ENCODE peak calls at places on chromosomes 2 and 18, in five cellular contexts. One of them, this sample, is unnamed.

GRCh38 chr2:37560863-37561614 is 110.4 kb downstream of the CDC42EP3 start:
- DNase-seq in stimulated activated CD8-positive, alpha-beta memory T cell treated with anti-CD3 and anti-CD28 coated beads, Interleukin-15, amount 100 ng/mL, for 24 hours: no peak
- DNase-seq in NCI-H510A: no peak
- DNase-seq in upper lobe of right lung: no peak
- DNase-seq in IMR-90: no peak
- DNase-seq in this sample: no peak

GRCh38 chr2:229431331-229431954 is 160.4 kb upstream of the PID1 start:
- DNase-seq in stimulated activated CD8-positive, alpha-beta memory T cell treated with anti-CD3 and anti-CD28 coated beads, Interleukin-15, amount 100 ng/mL, for 24 hours: no peak
- DNase-seq in NCI-H510A: no peak
- DNase-seq in upper lobe of right lung: no peak
- DNase-seq in IMR-90: peak
- DNase-seq in this sample: no peak

GRCh38 chr2:27509326-27509725 is 12.7 kb downstream of the GCKR start:
- DNase-seq in stimulated activated CD8-positive, alpha-beta memory T cell treated with anti-CD3 and anti-CD28 coated beads, Interleukin-15, amount 100 ng/mL, for 24 hours: no peak
- DNase-seq in NCI-H510A: peak
- DNase-seq in upper lobe of right lung: no peak
- DNase-seq in IMR-90: peak
- DNase-seq in this sample: peak

GRCh38 chr2:85164145-85164559 is 31.0 kb downstream of the TCF7L1 start:
- DNase-seq in stimulated activated CD8-positive, alpha-beta memory T cell treated with anti-CD3 and anti-CD28 coated beads, Interleukin-15, amount 100 ng/mL, for 24 hours: no peak
- DNase-seq in NCI-H510A: no peak
- DNase-seq in upper lobe of right lung: no peak
- DNase-seq in IMR-90: no peak
- DNase-seq in this sample: no peak

GRCh38 chr2:109009920-109010610 is 21.0 kb upstream of the EDAR start:
- DNase-seq in stimulated activated CD8-positive, alpha-beta memory T cell treated with anti-CD3 and anti-CD28 coated beads, Interleukin-15, amount 100 ng/mL, for 24 hours: no peak
- DNase-seq in NCI-H510A: no peak
- DNase-seq in upper lobe of right lung: no peak
- DNase-seq in IMR-90: peak
- DNase-seq in this sample: no peak

GRCh38 chr2:86019121-86019520 is 86.6 kb downstream of the POLR1A start:
- DNase-seq in stimulated activated CD8-positive, alpha-beta memory T cell treated with anti-CD3 and anti-CD28 coated beads, Interleukin-15, amount 100 ng/mL, for 24 hours: no peak
- DNase-seq in NCI-H510A: no peak
- DNase-seq in upper lobe of right lung: no peak
- DNase-seq in IMR-90: no peak
- DNase-seq in this sample: no peak

GRCh38 chr2:127572841-127573240 is 37.4 kb downstream of the MYO7B start:
- DNase-seq in stimulated activated CD8-positive, alpha-beta memory T cell treated with anti-CD3 and anti-CD28 coated beads, Interleukin-15, amount 100 ng/mL, for 24 hours: no peak
- DNase-seq in NCI-H510A: no peak
- DNase-seq in upper lobe of right lung: no peak
- DNase-seq in IMR-90: no peak
- DNase-seq in this sample: no peak

GRCh38 chr2:70412294-70413075 is 110.6 kb upstream of the FAM136A start:
- DNase-seq in stimulated activated CD8-positive, alpha-beta memory T cell treated with anti-CD3 and anti-CD28 coated beads, Interleukin-15, amount 100 ng/mL, for 24 hours: no peak
- DNase-seq in NCI-H510A: no peak
- DNase-seq in upper lobe of right lung: no peak
- DNase-seq in IMR-90: peak
- DNase-seq in this sample: no peak

GRCh38 chr2:190352668-190353536 is 9.5 kb downstream of the INPP1 start:
- DNase-seq in stimulated activated CD8-positive, alpha-beta memory T cell treated with anti-CD3 and anti-CD28 coated beads, Interleukin-15, amount 100 ng/mL, for 24 hours: no peak
- DNase-seq in NCI-H510A: peak
- DNase-seq in upper lobe of right lung: no peak
- DNase-seq in IMR-90: no peak
- DNase-seq in this sample: no peak

GRCh38 chr2:43201497-43201896 is 24.9 kb downstream of the ZFP36L2 start:
- DNase-seq in stimulated activated CD8-positive, alpha-beta memory T cell treated with anti-CD3 and anti-CD28 coated beads, Interleukin-15, amount 100 ng/mL, for 24 hours: no peak
- DNase-seq in NCI-H510A: no peak
- DNase-seq in upper lobe of right lung: no peak
- DNase-seq in IMR-90: no peak
- DNase-seq in this sample: no peak

GRCh38 chr18:48705043-48705442 is 166.2 kb downstream of the CTIF start:
- DNase-seq in stimulated activated CD8-positive, alpha-beta memory T cell treated with anti-CD3 and anti-CD28 coated beads, Interleukin-15, amount 100 ng/mL, for 24 hours: no peak
- DNase-seq in NCI-H510A: no peak
- DNase-seq in upper lobe of right lung: no peak
- DNase-seq in IMR-90: no peak
- DNase-seq in this sample: no peak

GRCh38 chr2:176536739-176537138 is 267.5 kb downstream of the MTX2 start:
- DNase-seq in stimulated activated CD8-positive, alpha-beta memory T cell treated with anti-CD3 and anti-CD28 coated beads, Interleukin-15, amount 100 ng/mL, for 24 hours: no peak
- DNase-seq in NCI-H510A: no peak
- DNase-seq in upper lobe of right lung: no peak
- DNase-seq in IMR-90: no peak
- DNase-seq in this sample: no peak

GRCh38 chr2:233350708-233351107 is 3.6 kb upstream of the DGKD start:
- DNase-seq in stimulated activated CD8-positive, alpha-beta memory T cell treated with anti-CD3 and anti-CD28 coated beads, Interleukin-15, amount 100 ng/mL, for 24 hours: no peak
- DNase-seq in NCI-H510A: peak
- DNase-seq in upper lobe of right lung: peak
- DNase-seq in IMR-90: peak
- DNase-seq in this sample: no peak

GRCh38 chr2:232485333-232485756 is 2.3 kb downstream of the ECEL1 start:
- DNase-seq in stimulated activated CD8-positive, alpha-beta memory T cell treated with anti-CD3 and anti-CD28 coated beads, Interleukin-15, amount 100 ng/mL, for 24 hours: no peak
- DNase-seq in NCI-H510A: no peak
- DNase-seq in upper lobe of right lung: peak
- DNase-seq in IMR-90: no peak
- DNase-seq in this sample: no peak

GRCh38 chr2:45258251-45258775 is 249.1 kb upstream of the SIX2 start:
- DNase-seq in stimulated activated CD8-positive, alpha-beta memory T cell treated with anti-CD3 and anti-CD28 coated beads, Interleukin-15, amount 100 ng/mL, for 24 hours: no peak
- DNase-seq in NCI-H510A: no peak
- DNase-seq in upper lobe of right lung: no peak
- DNase-seq in IMR-90: no peak
- DNase-seq in this sample: no peak

GRCh38 chr2:174730530-174731018 is 33.7 kb downstream of the CHRNA1 start:
- DNase-seq in stimulated activated CD8-positive, alpha-beta memory T cell treated with anti-CD3 and anti-CD28 coated beads, Interleukin-15, amount 100 ng/mL, for 24 hours: no peak
- DNase-seq in NCI-H510A: no peak
- DNase-seq in upper lobe of right lung: no peak
- DNase-seq in IMR-90: no peak
- DNase-seq in this sample: no peak

GRCh38 chr2:16218651-16219050 is 278.3 kb downstream of the MYCN start:
- DNase-seq in stimulated activated CD8-positive, alpha-beta memory T cell treated with anti-CD3 and anti-CD28 coated beads, Interleukin-15, amount 100 ng/mL, for 24 hours: no peak
- DNase-seq in NCI-H510A: no peak
- DNase-seq in upper lobe of right lung: peak
- DNase-seq in IMR-90: no peak
- DNase-seq in this sample: no peak

GRCh38 chr2:96163768-96164429 is 18.7 kb upstream of the DUSP2 start:
- DNase-seq in stimulated activated CD8-positive, alpha-beta memory T cell treated with anti-CD3 and anti-CD28 coated beads, Interleukin-15, amount 100 ng/mL, for 24 hours: no peak
- DNase-seq in NCI-H510A: no peak
- DNase-seq in upper lobe of right lung: no peak
- DNase-seq in IMR-90: no peak
- DNase-seq in this sample: no peak

GRCh38 chr2:147937744-147938349 is 82.7 kb downstream of the ORC4 start:
- DNase-seq in stimulated activated CD8-positive, alpha-beta memory T cell treated with anti-CD3 and anti-CD28 coated beads, Interleukin-15, amount 100 ng/mL, for 24 hours: no peak
- DNase-seq in NCI-H510A: no peak
- DNase-seq in upper lobe of right lung: no peak
- DNase-seq in IMR-90: peak
- DNase-seq in this sample: no peak

GRCh38 chr2:70852824-70853223 is 17.2 kb upstream of the CD207 start:
- DNase-seq in stimulated activated CD8-positive, alpha-beta memory T cell treated with anti-CD3 and anti-CD28 coated beads, Interleukin-15, amount 100 ng/mL, for 24 hours: no peak
- DNase-seq in NCI-H510A: no peak
- DNase-seq in upper lobe of right lung: no peak
- DNase-seq in IMR-90: no peak
- DNase-seq in this sample: no peak

GRCh38 chr2:169768262-169768995 is 30.2 kb upstream of the SSB start:
- DNase-seq in stimulated activated CD8-positive, alpha-beta memory T cell treated with anti-CD3 and anti-CD28 coated beads, Interleukin-15, amount 100 ng/mL, for 24 hours: no peak
- DNase-seq in NCI-H510A: no peak
- DNase-seq in upper lobe of right lung: peak
- DNase-seq in IMR-90: no peak
- DNase-seq in this sample: no peak

GRCh38 chr2:196473617-196474016 is 165.9 kb upstream of the CCDC150 start:
- DNase-seq in stimulated activated CD8-positive, alpha-beta memory T cell treated with anti-CD3 and anti-CD28 coated beads, Interleukin-15, amount 100 ng/mL, for 24 hours: no peak
- DNase-seq in NCI-H510A: no peak
- DNase-seq in upper lobe of right lung: no peak
- DNase-seq in IMR-90: no peak
- DNase-seq in this sample: no peak

GRCh38 chr18:48950536-48951447 is at the start of gene SMAD7:
- DNase-seq in stimulated activated CD8-positive, alpha-beta memory T cell treated with anti-CD3 and anti-CD28 coated beads, Interleukin-15, amount 100 ng/mL, for 24 hours: no peak
- DNase-seq in NCI-H510A: no peak
- DNase-seq in upper lobe of right lung: peak
- DNase-seq in IMR-90: no peak
- DNase-seq in this sample: no peak

GRCh38 chr18:57579928-57580327 is 6.6 kb downstream of the FECH start:
- DNase-seq in stimulated activated CD8-positive, alpha-beta memory T cell treated with anti-CD3 and anti-CD28 coated beads, Interleukin-15, amount 100 ng/mL, for 24 hours: no peak
- DNase-seq in NCI-H510A: no peak
- DNase-seq in upper lobe of right lung: no peak
- DNase-seq in IMR-90: no peak
- DNase-seq in this sample: no peak

GRCh38 chr2:199950396-199950795 is 4.9 kb downstream of the TYW5 start:
- DNase-seq in stimulated activated CD8-positive, alpha-beta memory T cell treated with anti-CD3 and anti-CD28 coated beads, Interleukin-15, amount 100 ng/mL, for 24 hours: no peak
- DNase-seq in NCI-H510A: no peak
- DNase-seq in upper lobe of right lung: no peak
- DNase-seq in IMR-90: no peak
- DNase-seq in this sample: no peak

GRCh38 chr2:8628179-8628869 is 53.5 kb upstream of the ID2 start:
- DNase-seq in stimulated activated CD8-positive, alpha-beta memory T cell treated with anti-CD3 and anti-CD28 coated beads, Interleukin-15, amount 100 ng/mL, for 24 hours: no peak
- DNase-seq in NCI-H510A: no peak
- DNase-seq in upper lobe of right lung: no peak
- DNase-seq in IMR-90: peak
- DNase-seq in this sample: no peak

GRCh38 chr18:49510393-49511115 is 23.5 kb upstream of the C18orf32 start:
- DNase-seq in stimulated activated CD8-positive, alpha-beta memory T cell treated with anti-CD3 and anti-CD28 coated beads, Interleukin-15, amount 100 ng/mL, for 24 hours: peak
- DNase-seq in NCI-H510A: peak
- DNase-seq in upper lobe of right lung: no peak
- DNase-seq in IMR-90: peak
- DNase-seq in this sample: peak

GRCh38 chr2:28102455-28102874 is 211.9 kb downstream of the BABAM2 start:
- DNase-seq in stimulated activated CD8-positive, alpha-beta memory T cell treated with anti-CD3 and anti-CD28 coated beads, Interleukin-15, amount 100 ng/mL, for 24 hours: no peak
- DNase-seq in NCI-H510A: no peak
- DNase-seq in upper lobe of right lung: no peak
- DNase-seq in IMR-90: peak
- DNase-seq in this sample: no peak

GRCh38 chr18:50816767-50817166 is 3.0 kb downstream of the MRO start:
- DNase-seq in stimulated activated CD8-positive, alpha-beta memory T cell treated with anti-CD3 and anti-CD28 coated beads, Interleukin-15, amount 100 ng/mL, for 24 hours: no peak
- DNase-seq in NCI-H510A: no peak
- DNase-seq in upper lobe of right lung: no peak
- DNase-seq in IMR-90: no peak
- DNase-seq in this sample: no peak

GRCh38 chr2:191845876-191846786 is 757 bp downstream of the CAVIN2 start:
- DNase-seq in stimulated activated CD8-positive, alpha-beta memory T cell treated with anti-CD3 and anti-CD28 coated beads, Interleukin-15, amount 100 ng/mL, for 24 hours: no peak
- DNase-seq in NCI-H510A: no peak
- DNase-seq in upper lobe of right lung: peak
- DNase-seq in IMR-90: no peak
- DNase-seq in this sample: no peak

GRCh38 chr18:45059695-45060094 is 379.0 kb downstream of the SETBP1 start:
- DNase-seq in stimulated activated CD8-positive, alpha-beta memory T cell treated with anti-CD3 and anti-CD28 coated beads, Interleukin-15, amount 100 ng/mL, for 24 hours: no peak
- DNase-seq in NCI-H510A: no peak
- DNase-seq in upper lobe of right lung: no peak
- DNase-seq in IMR-90: peak
- DNase-seq in this sample: no peak

GRCh38 chr2:172813314-172813888 is 77.8 kb downstream of the RAPGEF4 start:
- DNase-seq in stimulated activated CD8-positive, alpha-beta memory T cell treated with anti-CD3 and anti-CD28 coated beads, Interleukin-15, amount 100 ng/mL, for 24 hours: no peak
- DNase-seq in NCI-H510A: no peak
- DNase-seq in upper lobe of right lung: no peak
- DNase-seq in IMR-90: peak
- DNase-seq in this sample: no peak

GRCh38 chr2:151808258-151809072 is 19.8 kb downstream of the ARL5A start:
- DNase-seq in stimulated activated CD8-positive, alpha-beta memory T cell treated with anti-CD3 and anti-CD28 coated beads, Interleukin-15, amount 100 ng/mL, for 24 hours: no peak
- DNase-seq in NCI-H510A: no peak
- DNase-seq in upper lobe of right lung: no peak
- DNase-seq in IMR-90: peak
- DNase-seq in this sample: no peak